ENCODE peak calls at places on chromosomes 11 and 22, in eight cellular contexts. T, W, L, X, P, G, U and R are unnamed samples.

GRCh38 chr11:17972987-17973386 is 39.9 kb downstream of the SERGEF start:
- DNase-seq in T (no peak), W (peak), L (no peak), X (peak), P (peak), G (no peak), U (peak), R (no peak)

GRCh38 chr22:26667140-26667539 is 9.8 kb downstream of the MIAT start:
- DNase-seq in T (no peak), W (no peak), L (no peak), X (no peak), P (no peak), G (no peak), U (no peak), R (no peak)

GRCh38 chr11:27201454-27202302 is 161.1 kb downstream of the BBOX1 start:
- DNase-seq in T (no peak), W (peak), L (no peak), X (peak), P (peak), G (no peak), U (peak), R (no peak)

GRCh38 chr11:95592455-95592854 is 197.1 kb downstream of the FAM76B start:
- DNase-seq in T (no peak), W (no peak), L (no peak), X (peak), P (peak), G (no peak), U (no peak), R (no peak)

GRCh38 chr11:111944139-111944538 is 7.0 kb downstream of the DIXDC1 start:
- DNase-seq in T (no peak), W (peak), L (no peak), X (peak), P (peak), G (no peak), U (peak), R (no peak)

GRCh38 chr22:27307545-27308279 is 493.8 kb downstream of the MN1 start:
- DNase-seq in T (no peak), W (no peak), L (no peak), X (no peak), P (no peak), G (no peak), U (no peak), R (no peak)

GRCh38 chr11:45165386-45165785 is 18.9 kb downstream of the PRDM11 start:
- DNase-seq in T (no peak), W (no peak), L (no peak), X (no peak), P (no peak), G (no peak), U (no peak), R (no peak)

GRCh38 chr11:1737080-1737757 is 13.2 kb downstream of the IFITM10 start:
- DNase-seq in T (no peak), W (no peak), L (no peak), X (no peak), P (no peak), G (no peak), U (no peak), R (no peak)

GRCh38 chr22:20601308-20601707 is 93.9 kb downstream of the MED15 start:
- DNase-seq in T (no peak), W (no peak), L (no peak), X (no peak), P (no peak), G (no peak), U (no peak), R (no peak)

GRCh38 chr11:296976-297665 is 2.2 kb downstream of the IFITM5 start:
- DNase-seq in T (peak), W (no peak), L (no peak), X (no peak), P (no peak), G (no peak), U (no peak), R (no peak)

GRCh38 chr22:45919504-45920286 is 57.3 kb downstream of the WNT7B start:
- DNase-seq in T (no peak), W (no peak), L (no peak), X (no peak), P (no peak), G (no peak), U (no peak), R (no peak)

GRCh38 chr11:93000511-93001476 is 31.3 kb downstream of the MTNR1B start:
- DNase-seq in T (no peak), W (peak), L (no peak), X (no peak), P (peak), G (no peak), U (peak), R (no peak)

GRCh38 chr22:39638958-39639357 is 68.4 kb downstream of the CACNA1I start:
- DNase-seq in T (no peak), W (no peak), L (no peak), X (no peak), P (no peak), G (no peak), U (no peak), R (no peak)

GRCh38 chr22:42920101-42920820 is 63.2 kb upstream of the ARFGAP3 start:
- DNase-seq in T (no peak), W (no peak), L (no peak), X (no peak), P (no peak), G (no peak), U (peak), R (no peak)

GRCh38 chr11:44979536-44980399 is 29.1 kb upstream of the TP53I11 start:
- DNase-seq in T (no peak), W (no peak), L (no peak), X (no peak), P (no peak), G (no peak), U (no peak), R (no peak)

GRCh38 chr11:19846654-19847330 is 134.2 kb downstream of the NAV2 start:
- DNase-seq in T (no peak), W (no peak), L (no peak), X (no peak), P (peak), G (no peak), U (no peak), R (no peak)

GRCh38 chr11:32706985-32707736 is 87.3 kb downstream of the CCDC73 start:
- DNase-seq in T (no peak), W (peak), L (no peak), X (no peak), P (peak), G (no peak), U (peak), R (no peak)

GRCh38 chr11:61560751-61561150 is 20.1 kb downstream of the SYT7 start:
- DNase-seq in T (no peak), W (no peak), L (no peak), X (no peak), P (no peak), G (no peak), U (no peak), R (no peak)